ENCODE peak calls at places on chromosomes 16 and 17, in seven cellular contexts. U, R, X, K, T, F and A are unnamed samples. For H3K4me1, the result is how much of the 10 kb centered on the place peaks cover.

GRCh38 chr17:74085434-74085833 is 118.0 kb upstream of the RPL38 start:
- DNase-seq in U (no peak), R (no peak), X (no peak), K (no peak), T (no peak), F (no peak), A (peak)

GRCh38 chr17:39194089-39194984 is 3.1 kb downstream of the CACNB1 start:
- DNase-seq in U (no peak), R (peak), X (peak), K (peak), T (peak), F (peak), A (no peak)

GRCh38 chr17:80029235-80029974 is 6.3 kb downstream of the TBC1D16 start:
- DNase-seq in U (no peak), R (peak), X (peak), K (peak), T (peak), F (peak), A (no peak)

GRCh38 chr17:7120123-7120522 is 5.5 kb upstream of the ASGR2 start:
- DNase-seq in U (no peak), R (no peak), X (no peak), K (no peak), T (no peak), F (no peak), A (no peak)

GRCh38 chr17:74271281-74271680 is 2.8 kb upstream of the DNAI2 start:
- DNase-seq in U (no peak), R (no peak), X (no peak), K (no peak), T (no peak), F (no peak), A (no peak)

GRCh38 chr17:49249292-49249794 is 18.8 kb upstream of the PHOSPHO1 start:
- DNase-seq in U (no peak), R (peak), X (no peak), K (peak), T (peak), F (peak), A (no peak)

GRCh38 chr16:49972280-49972679 is 52.7 kb upstream of the CNEP1R1 start:
- DNase-seq in U (no peak), R (no peak), X (no peak), K (no peak), T (no peak), F (no peak), A (no peak)

GRCh38 chr16:2856061-2856670 is 1.8 kb downstream of the PRSS22 start:
- DNase-seq in U (peak), R (no peak), X (no peak), K (no peak), T (no peak), F (no peak), A (no peak)

GRCh38 chr17:19336938-19337711 is 25.4 kb downstream of the B9D1 start:
- DNase-seq in U (no peak), R (peak), X (peak), K (no peak), T (no peak), F (no peak), A (no peak)

GRCh38 chr16:89548344-89549006 is 12.0 kb upstream of the RPL13 start:
- DNase-seq in U (no peak), R (no peak), X (no peak), K (no peak), T (no peak), F (no peak), A (no peak)

GRCh38 chr16:87458424-87458915 is 34.4 kb downstream of the ZCCHC14 start:
- DNase-seq in U (no peak), R (no peak), X (no peak), K (no peak), T (no peak), F (no peak), A (no peak)

GRCh38 chr17:42832213-42832933 is 824 bp upstream of the PSME3 start:
- DNase-seq in U (no peak), R (no peak), X (peak), K (no peak), T (no peak), F (no peak), A (no peak)

GRCh38 chr17:72806011-72806410 is 286.5 kb downstream of the SLC39A11 start:
- DNase-seq in U (no peak), R (no peak), X (no peak), K (no peak), T (no peak), F (no peak), A (no peak)

GRCh38 chr17:59332890-59333377 is 1.5 kb downstream of the YPEL2 start:
- DNase-seq in U (no peak), R (peak), X (peak), K (peak), T (peak), F (peak), A (no peak)

GRCh38 chr17:45170976-45171337 is 9.3 kb downstream of the HEXIM2 start:
- DNase-seq in U (no peak), R (peak), X (peak), K (peak), T (peak), F (peak), A (no peak)

GRCh38 chr17:82034371-82035011 is 3.0 kb downstream of the DCXR start:
- DNase-seq in U (no peak), R (no peak), X (no peak), K (no peak), T (no peak), F (no peak), A (no peak)

GRCh38 chr17:68221786-68222185 is 26.1 kb upstream of the AMZ2 start:
- DNase-seq in U (no peak), R (no peak), X (no peak), K (no peak), T (no peak), F (no peak), A (no peak)

GRCh38 chr17:20127660-20128413 is 118.7 kb downstream of the SPECC1 start:
- DNase-seq in U (no peak), R (no peak), X (no peak), K (peak), T (no peak), F (no peak), A (no peak)

GRCh38 chr17:80695979-80696378 is 151.3 kb downstream of the RPTOR start:
- DNase-seq in U (no peak), R (no peak), X (no peak), K (no peak), T (no peak), F (no peak), A (no peak)

GRCh38 chr16:87342504-87342903 is 25.3 kb upstream of the C16orf95 start:
- DNase-seq in U (no peak), R (no peak), X (no peak), K (no peak), T (no peak), F (no peak), A (no peak)

GRCh38 chr17:1462164-1463112 is 6.4 kb upstream of the CRK start:
- DNase-seq in U (no peak), R (no peak), X (no peak), K (no peak), T (no peak), F (no peak), A (no peak)

GRCh38 chr16:3597226-3597625 is 14.2 kb downstream of the SLX4 start:
- DNase-seq in U (no peak), R (no peak), X (no peak), K (no peak), T (no peak), F (no peak), A (no peak)

GRCh38 chr17:39016193-39017153 is 49.3 kb upstream of the FBXO47 start:
- DNase-seq in U (no peak), R (no peak), X (no peak), K (no peak), T (no peak), F (no peak), A (no peak)

GRCh38 chr16:22397931-22398330 is 23.5 kb upstream of the CDR2 start:
- DNase-seq in U (no peak), R (no peak), X (no peak), K (no peak), T (no peak), F (no peak), A (no peak)

GRCh38 chr17:64938925-64939474 is 19.7 kb upstream of the LRRC37A3 start:
- DNase-seq in U (peak), R (peak), X (peak), K (no peak), T (peak), F (peak), A (no peak)

GRCh38 chr16:15523092-15523541 is 88.7 kb downstream of the BMERB1 start:
- DNase-seq in U (no peak), R (peak), X (no peak), K (no peak), T (peak), F (peak), A (no peak)
- H3K4me3 ChIP-seq in U (no peak), R (no peak), X (no peak), K (no peak), T (peak), F (peak), A (no peak)

GRCh38 chr17:28725166-28725659 is 820 bp downstream of the TLCD1 start:
- DNase-seq in U (no peak), R (no peak), X (no peak), K (peak), T (no peak), F (no peak), A (no peak)
- H3K4me1 ChIP-seq in U (under half), R (half or more), X (half or more), K (under half), T (half or more), F (under half), A (under half)

GRCh38 chr16:57606847-57607501 is 21.5 kb upstream of the ADGRG1 start:
- DNase-seq in U (no peak), R (no peak), X (peak), K (no peak), T (no peak), F (no peak), A (no peak)
- H3K27ac ChIP-seq in U (no peak), R (no peak), X (no peak), K (no peak), T (no peak), F (no peak), A (no peak)

DNA sequence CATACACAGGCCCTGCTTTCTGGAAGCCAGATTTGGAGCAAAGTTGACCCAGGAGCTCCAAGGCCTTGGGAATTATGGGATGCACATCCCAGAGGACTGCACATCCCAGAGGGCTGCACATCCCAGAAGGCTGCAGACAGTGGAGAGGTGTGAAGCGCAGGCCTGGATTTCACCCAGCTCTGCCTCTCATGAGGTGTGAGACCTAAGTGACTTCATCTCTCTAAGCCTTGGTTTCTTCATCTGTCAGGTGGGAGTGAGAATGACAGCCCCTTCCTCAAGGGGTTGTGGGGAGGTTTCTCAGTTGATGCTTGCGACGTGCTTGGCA is 102.3 kb downstream of the GSG1L start:
- DNase-seq in U (no peak), R (no peak), X (no peak), K (no peak), T (no peak), F (no peak), A (no peak)
- H3K4me3 ChIP-seq in U (no peak), R (no peak), X (no peak), K (no peak), T (no peak), F (no peak), A (no peak)

GRCh38 chr17:17043668-17044226 is 1.5 kb downstream of the MPRIP start:
- DNase-seq in U (no peak), R (no peak), X (no peak), K (no peak), T (no peak), F (no peak), A (no peak)
- H3K4me1 ChIP-seq in U (under half), R (half or more), X (half or more), K (under half), T (half or more), F (half or more), A (under half)